ENCODE peak calls at places on chromosomes 7 and 10, in seven cellular contexts. R is suprapubic skin, N is heart left ventricle, Y is IMR-90, U is transverse colon, H is uterus, C is right lobe of liver. S is an unnamed sample.

GRCh38 chr10:50387736-50388081 is 136.4 kb upstream of the ASAH2 start:
- DNase-seq in Y (no peak), N (no peak), U (no peak), R (no peak), C (no peak), H (no peak), S (no peak)

GRCh38 chr10:3226960-3227724 is 54.6 kb upstream of the PITRM1 start:
- DNase-seq in R (no peak), Y (peak), N (no peak), C (no peak), H (no peak), U (no peak), S (no peak)

GRCh38 chr7:114759347-114760062 is 162.4 kb upstream of the MDFIC start:
- DNase-seq in Y (peak), R (no peak), N (no peak), C (no peak), H (no peak), U (no peak), S (no peak)

GRCh38 chr10:11176746-11177145 is 159.1 kb downstream of the CELF2 start:
- DNase-seq in N (no peak), R (no peak), C (no peak), H (no peak), Y (no peak), U (peak), S (no peak)

GRCh38 chr10:71244638-71245419 is 32.5 kb downstream of the UNC5B start:
- DNase-seq in Y (peak), U (no peak), C (peak), H (peak), R (no peak), N (peak), S (no peak)

GRCh38 chr7:137755846-137756685 is 90.7 kb downstream of the DGKI start:
- DNase-seq in Y (peak), N (no peak), U (no peak), C (no peak), R (no peak), H (no peak), S (no peak)

GRCh38 chr7:106522691-106523090 is 138.3 kb downstream of the CCDC71L start:
- DNase-seq in H (no peak), U (no peak), R (no peak), Y (no peak), C (no peak), N (no peak), S (no peak)

GRCh38 chr7:98281757-98282652 is 519 bp downstream of the BRI3 start:
- DNase-seq in C (peak), R (no peak), H (peak), U (peak), Y (no peak), N (peak), S (no peak)

GRCh38 chr7:74174606-74175082 is 488 bp downstream of the EIF4H start:
- DNase-seq in C (peak), Y (peak), U (peak), N (peak), H (peak), R (peak), S (peak)

GRCh38 chr10:88200637-88201036 is 337.2 kb downstream of the PTEN start:
- DNase-seq in H (no peak), R (no peak), Y (no peak), U (no peak), N (no peak), C (no peak), S (no peak)

GRCh38 chr10:131814567-131815290 is 86.1 kb upstream of the PPP2R2D start:
- DNase-seq in Y (no peak), R (no peak), U (no peak), C (peak), N (no peak), H (no peak), S (no peak)

GRCh38 chr7:96306385-96307125 is 15.3 kb downstream of the SLC25A13 start:
- DNase-seq in U (no peak), H (no peak), R (no peak), C (no peak), Y (no peak), N (no peak), S (no peak)

GRCh38 chr10:74081192-74081803 is 69.3 kb downstream of the AP3M1 start:
- DNase-seq in Y (peak), U (peak), H (peak), C (no peak), N (no peak), R (no peak), S (no peak)

GRCh38 chr10:13366891-13367290 is 18.8 kb upstream of the SEPHS1 start:
- DNase-seq in N (no peak), R (no peak), H (no peak), Y (no peak), U (no peak), C (no peak), S (no peak)

GRCh38 chr10:127168251-127168650 is 28.1 kb downstream of the INSYN2A start:
- DNase-seq in R (no peak), N (no peak), C (no peak), Y (no peak), H (no peak), U (no peak), S (no peak)

GRCh38 chr7:108497082-108497725 is 28.7 kb downstream of the PNPLA8 start:
- DNase-seq in Y (peak), R (no peak), C (no peak), U (peak), H (no peak), N (no peak), S (no peak)

GRCh38 chr7:90841759-90842429 is 245.8 kb downstream of the CDK14 start:
- DNase-seq in Y (no peak), H (no peak), C (no peak), N (no peak), U (no peak), R (no peak), S (no peak)

GRCh38 chr10:84265378-84265777 is 20.5 kb downstream of the RGR start:
- DNase-seq in Y (no peak), H (no peak), N (no peak), U (peak), C (no peak), R (no peak), S (no peak)

GRCh38 chr10:16986406-16987128 is 143.0 kb downstream of the CUBN start:
- DNase-seq in Y (peak), U (no peak), N (no peak), H (no peak), C (no peak), R (no peak), S (no peak)

GRCh38 chr10:119371704-119372663 is 164.6 kb downstream of the GRK5 start:
- DNase-seq in R (no peak), N (peak), C (no peak), U (no peak), H (no peak), Y (no peak), S (no peak)

GRCh38 chr7:77537136-77537594 is at the start of gene PTPN12:
- DNase-seq in U (no peak), Y (no peak), R (peak), C (peak), H (peak), N (no peak), S (no peak)

GRCh38 chr10:76509501-76509900 is 1078.1 kb downstream of the LRMDA start:
- DNase-seq in H (no peak), C (no peak), R (no peak), U (no peak), Y (no peak), N (no peak), S (no peak)

GRCh38 chr7:28069788-28070187 is 110.8 kb downstream of the JAZF1 start:
- DNase-seq in R (peak), C (no peak), H (peak), N (peak), Y (peak), U (peak), S (no peak)

GRCh38 chr10:106897631-106898161 is 266.8 kb downstream of the SORCS1 start:
- DNase-seq in U (peak), H (peak), R (no peak), Y (no peak), C (no peak), N (no peak), S (no peak)

GRCh38 chr7:103857435-103857834 is 132.0 kb downstream of the RELN start:
- DNase-seq in H (no peak), R (no peak), Y (no peak), C (no peak), N (no peak), U (no peak), S (no peak)

GRCh38 chr10:77497748-77498147 is 139.9 kb downstream of the KCNMA1 start:
- DNase-seq in R (no peak), U (no peak), H (no peak), C (no peak), Y (no peak), N (no peak), S (no peak)

GRCh38 chr7:101373812-101374612 is 11.3 kb downstream of the COL26A1 start:
- DNase-seq in C (no peak), U (no peak), H (no peak), Y (no peak), R (no peak), N (no peak), S (no peak)

GRCh38 chr7:131003634-131004033 is 269.6 kb upstream of the KLF14 start:
- DNase-seq in Y (no peak), N (no peak), C (no peak), R (no peak), H (no peak), U (no peak), S (no peak)

GRCh38 chr10:80289451-80290287 is at the start of gene MAT1A:
- DNase-seq in C (peak), R (no peak), Y (peak), H (no peak), N (no peak), U (peak), S (no peak)

GRCh38 chr10:48934672-48935071 is 5.0 kb downstream of the LRRC18 start:
- DNase-seq in U (no peak), C (no peak), Y (no peak), R (no peak), H (no peak), N (no peak), S (no peak)

GRCh38 chr7:46486264-46487206 is 565.5 kb upstream of the IGFBP3 start:
- DNase-seq in H (peak), N (peak), R (peak), Y (peak), U (peak), C (no peak), S (no peak)

GRCh38 chr10:79433324-79434222 is 11.9 kb downstream of the ZCCHC24 start:
- DNase-seq in R (peak), C (no peak), U (peak), Y (no peak), N (peak), H (no peak), S (no peak)

GRCh38 chr7:105838273-105839141 is 37.9 kb downstream of the ATXN7L1 start:
- DNase-seq in Y (peak), R (no peak), C (no peak), U (peak), N (no peak), H (peak), S (no peak)

GRCh38 chr7:44847920-44848634 is at the start of gene H2AZ2:
- DNase-seq in C (peak), Y (peak), R (peak), H (peak), U (peak), N (peak), S (peak)
- TF ChIP-seq POLR2A in C (peak), Y (peak), R (peak), H (peak), U (peak), N (peak), S (peak)

DNA sequence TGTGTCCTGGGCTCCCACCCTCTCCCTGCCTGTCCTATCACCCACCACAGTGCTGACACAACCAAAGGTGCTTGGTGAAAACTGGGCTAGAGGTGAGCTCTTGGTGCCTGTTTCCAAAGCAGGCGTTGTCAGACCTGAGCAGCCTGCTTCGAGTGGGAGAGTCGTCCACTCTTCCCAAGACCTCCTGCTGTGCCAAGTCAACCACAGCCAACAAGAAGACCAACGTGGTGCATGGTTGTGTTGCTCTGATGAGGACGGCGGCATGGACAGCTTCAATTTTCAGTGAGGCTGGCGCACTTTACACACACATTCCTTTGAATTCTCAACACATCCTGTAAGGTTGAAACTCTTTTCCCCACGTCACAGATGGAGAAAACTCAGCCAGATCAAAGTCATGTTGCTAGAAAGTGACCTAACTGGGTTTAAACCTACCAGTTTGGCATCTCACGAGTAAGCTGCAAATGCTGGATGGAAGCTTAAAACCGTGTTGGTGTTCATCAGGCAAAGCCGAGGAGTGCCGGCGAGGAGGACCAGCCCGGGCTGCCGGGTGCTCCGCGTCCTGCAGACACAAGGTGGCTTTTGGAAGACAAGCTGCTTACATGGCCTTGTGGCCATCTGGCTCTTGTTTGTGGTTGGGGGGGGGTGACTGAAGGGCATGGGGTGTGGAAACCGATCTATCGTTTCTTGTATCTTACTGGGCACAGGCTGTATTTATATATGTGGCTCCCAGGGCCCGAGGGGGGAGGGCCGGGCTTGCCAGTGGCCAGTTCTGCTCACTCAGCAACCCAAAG is 39.3 kb downstream of the INSIG1 start:
- DNase-seq in H (no peak), N (no peak), U (no peak), R (no peak), Y (no peak), C (no peak), S (no peak)
- TF ChIP-seq POLR2A in H (no peak), N (no peak), U (no peak), R (no peak), Y (no peak), C (no peak), S (no peak)

GRCh38 chr10:15325243-15326002 is 45.7 kb downstream of the FAM171A1 start:
- DNase-seq in Y (peak), N (peak), R (no peak), H (peak), C (no peak), U (no peak), S (no peak)
- TF ChIP-seq POLR2A in Y (no peak), N (no peak), R (no peak), H (no peak), C (no peak), U (no peak), S (no peak)

DNA sequence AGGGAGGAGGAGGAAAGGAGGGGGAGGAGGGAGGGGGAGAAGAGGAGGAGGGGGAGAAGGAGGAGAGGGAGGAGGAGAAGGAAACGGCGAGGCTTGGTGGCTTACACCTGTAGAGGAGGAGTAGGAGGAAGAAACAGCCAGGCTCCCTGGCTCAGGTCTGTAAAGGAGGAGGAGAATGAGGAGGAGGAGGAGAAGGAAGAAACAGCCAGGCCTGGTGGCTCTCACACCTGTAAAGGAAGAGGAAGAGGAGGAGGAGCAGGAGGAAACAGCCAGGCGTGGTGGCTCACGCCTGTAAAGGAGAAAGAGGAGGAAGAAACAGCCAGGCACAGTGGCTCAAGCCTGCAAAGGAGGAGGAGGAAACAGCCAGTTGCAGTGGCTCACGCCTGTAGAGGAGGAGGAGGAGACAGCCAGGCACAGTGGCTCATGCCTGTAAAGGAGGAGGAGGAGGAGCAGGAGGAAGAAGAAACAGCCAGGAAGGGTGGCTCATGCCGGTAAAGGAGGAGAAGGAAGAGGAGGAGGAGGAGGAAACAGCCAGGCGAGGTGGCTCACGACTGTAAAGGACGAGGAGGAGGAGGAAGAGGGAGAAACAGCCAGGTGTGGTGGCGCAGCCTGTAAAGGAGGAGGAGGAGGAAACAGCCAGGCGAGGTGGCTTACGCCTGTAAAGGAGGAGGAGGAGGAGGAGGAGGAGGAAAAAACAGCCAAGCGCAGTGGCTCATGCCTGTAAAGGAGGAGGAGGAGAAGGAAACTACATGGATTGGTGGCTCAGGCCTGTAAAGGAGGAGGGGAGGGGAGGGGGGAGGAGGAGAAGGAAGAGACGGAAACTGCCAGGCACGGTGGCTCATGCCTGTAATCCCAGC is 14.9 kb upstream of the CRCP start:
- DNase-seq in N (peak), R (peak), C (peak), H (peak), Y (peak), U (peak), S (no peak)
- TF ChIP-seq POLR2A in N (no peak), R (no peak), C (peak), H (peak), Y (no peak), U (peak), S (no peak)

S was measured in GM12892.